ENCODE peak calls at places on chromosomes 12 and 14, in four cellular contexts. A is sigmoid colon, S is fibroblast of pulmonary artery, G is RWPE1. Z is an unnamed sample.

GRCh38 chr14:92726135-92726932 is 22.1 kb downstream of the LGMN start:
- DNase-seq in G (peak), S (peak), A (peak), Z (no peak)

GRCh38 chr14:20503905-20504304 is 1.4 kb upstream of the RNASE10 start:
- DNase-seq in A (no peak), S (no peak), G (no peak), Z (no peak)

GRCh38 chr12:979355-979754 is 11.7 kb upstream of the ERC1 start:
- DNase-seq in S (no peak), A (no peak), G (no peak), Z (no peak)

GRCh38 chr12:4817813-4818212 is 91.9 kb upstream of the KCNA1 start:
- DNase-seq in S (no peak), G (no peak), A (no peak), Z (no peak)

GRCh38 chr14:94384342-94384741 is 4.1 kb downstream of the SERPINA1 start:
- DNase-seq in G (no peak), S (no peak), A (peak), Z (no peak)

GRCh38 chr12:111174283-111175108 is 194.4 kb downstream of the PHETA1 start:
- DNase-seq in S (no peak), G (peak), A (no peak), Z (no peak)

GRCh38 chr14:103294091-103294490 is 39.9 kb upstream of the EIF5 start:
- DNase-seq in G (no peak), S (no peak), A (peak), Z (no peak)

GRCh38 chr12:45651029-45651428 is 78.5 kb upstream of the ARID2 start:
- DNase-seq in G (no peak), A (no peak), S (no peak), Z (no peak)

GRCh38 chr12:26878661-26879119 is 45.7 kb upstream of the ITPR2 start:
- DNase-seq in G (no peak), S (peak), A (peak), Z (no peak)

GRCh38 chr14:91410781-91411536 is 6.7 kb downstream of the CCDC88C start:
- DNase-seq in S (no peak), A (peak), G (no peak), Z (no peak)

GRCh38 chr12:119593578-119594398 is at the start of gene TMEM233:
- DNase-seq in A (no peak), G (no peak), S (no peak), Z (no peak)

GRCh38 chr12:78209851-78210493 is 379.3 kb downstream of the NAV3 start:
- DNase-seq in G (no peak), A (no peak), S (no peak), Z (no peak)

GRCh38 chr12:51976376-51977160 is 25.1 kb downstream of the ACVR1B start:
- DNase-seq in A (no peak), G (no peak), S (peak), Z (no peak)

GRCh38 chr14:85058170-85058569 is 471.8 kb upstream of the FLRT2 start:
- DNase-seq in S (peak), A (no peak), G (no peak), Z (no peak)

GRCh38 chr14:99267871-99268775 is 3.9 kb downstream of the BCL11B start:
- DNase-seq in G (no peak), S (no peak), A (no peak), Z (no peak)

GRCh38 chr12:131065801-131066200 is 112.1 kb downstream of the ADGRD1 start:
- DNase-seq in A (no peak), G (no peak), S (no peak), Z (no peak)

GRCh38 chr14:21039059-21039422 is 3.1 kb upstream of the RNASE7 start:
- DNase-seq in S (peak), G (no peak), A (peak), Z (no peak)

GRCh38 chr14:68234101-68234905 is 414.7 kb downstream of the RAD51B start:
- DNase-seq in G (no peak), A (no peak), S (no peak), Z (no peak)

GRCh38 chr12:228846-229200 is 14.9 kb upstream of the SLC6A12 start:
- DNase-seq in A (no peak), G (no peak), S (no peak), Z (no peak)

GRCh38 chr14:20468773-20469241 is 399 bp upstream of the PNP start:
- DNase-seq in A (no peak), S (no peak), G (peak), Z (no peak)

GRCh38 chr12:93571360-93571853 is 1.1 kb upstream of the SOCS2 start:
- DNase-seq in G (peak), S (peak), A (peak), Z (peak)

GRCh38 chr14:29528889-29529288 is 398.8 kb downstream of the PRKD1 start:
- DNase-seq in S (no peak), A (no peak), G (no peak), Z (no peak)

GRCh38 chr12:111715242-111715641 is 29.4 kb downstream of the ACAD10 start:
- DNase-seq in A (no peak), S (no peak), G (no peak), Z (no peak)

GRCh38 chr14:54574528-54574927 is 7.6 kb downstream of the SAMD4A start:
- DNase-seq in G (no peak), S (no peak), A (no peak), Z (no peak)

GRCh38 chr12:59891180-59891579 is 295.4 kb downstream of the SLC16A7 start:
- DNase-seq in S (no peak), A (no peak), G (no peak), Z (no peak)

GRCh38 chr14:93007225-93007997 is 84.5 kb downstream of the CHGA start:
- DNase-seq in G (peak), A (peak), S (peak), Z (no peak)

GRCh38 chr12:97093187-97093683 is 186.2 kb downstream of the NEDD1 start:
- DNase-seq in G (no peak), S (no peak), A (no peak), Z (no peak)

GRCh38 chr12:47977046-47977771 is 13.8 kb downstream of the TMEM106C start:
- DNase-seq in G (peak), A (no peak), S (no peak), Z (no peak)

GRCh38 chr14:21185506-21185905 is 29.6 kb upstream of the OR5AU1 start:
- DNase-seq in A (no peak), S (peak), G (no peak), Z (no peak)

GRCh38 chr12:45427042-45427441 is 211.1 kb downstream of the ANO6 start:
- DNase-seq in G (no peak), A (no peak), S (no peak), Z (no peak)

GRCh38 chr12:120413901-120414695 is 23.8 kb upstream of the COX6A1 start:
- DNase-seq in G (no peak), S (no peak), A (no peak), Z (no peak)

GRCh38 chr12:124509300-124509675 is 58.1 kb downstream of the NCOR2 start:
- DNase-seq in G (no peak), A (no peak), S (no peak), Z (no peak)

GRCh38 chr12:124511259-124511985 is 56.0 kb downstream of the NCOR2 start:
- DNase-seq in A (no peak), S (no peak), G (no peak), Z (no peak)

GRCh38 chr12:124509676-124510300 is 57.6 kb downstream of the NCOR2 start:
- DNase-seq in G (peak), S (peak), A (peak), Z (no peak)

GRCh38 chr12:124508323-124509096 is 58.9 kb downstream of the NCOR2 start:
- DNase-seq in G (no peak), S (no peak), A (peak), Z (no peak)

GRCh38 chr12:124510301-124510970 is 57.0 kb downstream of the NCOR2 start:
- DNase-seq in A (no peak), S (no peak), G (no peak), Z (no peak)
- TF ChIP-seq CTCF in A (no peak), S (no peak), G (peak), Z (no peak)

DNA sequence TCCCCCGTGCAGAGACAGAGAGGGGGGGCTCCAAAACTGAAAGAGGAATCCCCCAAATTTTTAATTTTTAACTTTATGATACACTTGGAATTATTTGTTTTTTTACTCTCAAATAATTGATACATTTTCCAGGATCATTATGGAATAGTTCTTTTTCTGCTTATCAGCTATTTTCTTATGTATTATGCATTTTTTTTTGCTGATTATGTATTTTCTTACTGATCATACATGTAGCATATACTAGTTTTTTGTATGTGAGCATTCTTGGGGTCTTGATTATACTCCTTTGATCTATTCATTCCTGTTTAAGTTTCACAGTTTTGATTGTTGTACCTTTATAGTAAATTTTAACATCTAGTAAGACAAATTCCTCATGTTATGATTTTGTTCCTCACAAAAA is 55.5 kb upstream of the LDHB start:
- DNase-seq in G (no peak), A (no peak), S (no peak), Z (no peak)
- TF ChIP-seq CTCF in G (no peak), A (no peak), S (no peak), Z (no peak)

GRCh38 chr12:130049666-130050065 is 112.6 kb upstream of the FZD10 start:
- DNase-seq in A (no peak), S (no peak), G (no peak), Z (no peak)
- TF ChIP-seq CTCF in A (no peak), S (no peak), G (no peak), Z (no peak)

GRCh38 chr14:80927385-80927989 is 14.1 kb downstream of the CEP128 start:
- DNase-seq in G (no peak), S (no peak), A (no peak), Z (no peak)
- TF ChIP-seq CTCF in G (no peak), S (no peak), A (no peak), Z (peak)

DNA sequence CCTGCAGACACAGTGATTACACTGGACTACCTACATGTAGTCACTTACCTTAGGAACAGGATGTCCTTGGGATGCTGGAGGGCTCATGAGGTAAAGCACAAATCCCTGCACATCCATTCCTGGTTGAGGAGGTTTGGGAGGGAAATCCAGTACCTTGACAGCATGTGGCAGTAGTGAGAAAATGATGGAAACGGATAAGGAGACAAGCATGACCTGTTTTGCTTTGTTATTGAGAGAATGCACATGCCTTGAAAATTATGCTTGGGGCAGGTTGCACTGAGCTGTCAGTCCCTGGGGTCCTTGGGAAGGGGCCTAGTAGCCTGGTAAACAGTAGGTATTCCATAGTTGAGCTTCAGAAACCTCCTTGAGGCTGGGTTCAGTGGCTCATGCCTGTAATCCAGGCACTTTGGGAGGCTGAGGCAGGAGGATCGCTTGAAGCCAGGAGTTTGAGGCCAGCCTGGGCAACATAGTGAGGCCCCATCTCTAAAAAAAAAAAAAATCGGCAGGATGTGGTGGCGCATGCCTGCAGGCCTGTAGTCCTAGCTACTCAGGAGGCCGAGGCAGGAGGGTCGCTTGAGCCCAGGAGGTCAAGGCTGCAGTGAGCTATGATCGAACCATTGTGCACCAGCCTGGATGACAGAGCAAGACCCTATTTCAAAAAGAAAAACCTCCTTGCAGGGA is 2.0 kb upstream of the SLC25A29 start:
- DNase-seq in A (no peak), S (no peak), G (no peak), Z (no peak)
- TF ChIP-seq CTCF in A (no peak), S (no peak), G (no peak), Z (no peak)

DNA sequence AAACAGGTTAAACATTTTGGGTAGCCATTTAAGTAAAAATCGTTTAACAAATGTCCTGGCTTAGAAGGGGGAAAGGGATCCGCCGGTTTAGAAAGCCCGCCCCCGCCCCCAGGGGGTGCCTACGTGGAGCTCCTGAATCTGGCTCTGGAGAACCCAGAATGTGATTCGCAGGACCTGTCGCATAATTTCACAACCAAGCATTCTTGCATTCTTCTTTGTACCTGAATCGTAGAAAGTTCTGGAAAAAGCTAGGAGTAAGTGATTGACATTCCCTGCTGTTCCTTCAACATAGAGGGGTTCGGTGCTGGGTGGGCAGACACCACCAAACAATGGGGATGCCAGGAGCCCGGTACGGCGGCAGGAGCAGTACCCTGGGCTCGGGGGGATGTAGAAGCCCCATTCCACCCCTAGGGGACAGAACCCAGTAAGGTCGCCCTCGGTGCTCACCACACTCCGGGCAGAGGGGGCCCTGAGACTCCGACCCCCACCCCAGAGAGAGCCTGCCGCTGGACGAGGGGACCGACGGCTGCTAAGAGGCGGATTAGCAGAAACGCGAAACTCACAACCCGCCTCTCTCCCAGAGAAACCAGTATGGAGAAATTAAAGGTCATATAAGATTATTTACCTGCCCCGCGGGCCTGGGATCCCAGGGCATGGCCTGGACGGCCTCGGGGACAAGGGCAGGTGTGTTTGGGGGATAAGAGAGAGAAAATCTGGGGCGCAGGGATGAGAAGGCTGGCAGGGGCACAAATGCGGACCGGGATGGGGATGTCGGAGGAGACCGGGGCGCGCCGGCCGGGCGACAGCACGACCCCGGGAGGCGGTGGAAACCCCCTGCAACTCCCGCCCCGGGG is 547 bp downstream of the CSRP2 start:
- DNase-seq in S (peak), A (no peak), G (peak), Z (peak)
- TF ChIP-seq CTCF in S (peak), A (no peak), G (no peak), Z (peak)

DNA sequence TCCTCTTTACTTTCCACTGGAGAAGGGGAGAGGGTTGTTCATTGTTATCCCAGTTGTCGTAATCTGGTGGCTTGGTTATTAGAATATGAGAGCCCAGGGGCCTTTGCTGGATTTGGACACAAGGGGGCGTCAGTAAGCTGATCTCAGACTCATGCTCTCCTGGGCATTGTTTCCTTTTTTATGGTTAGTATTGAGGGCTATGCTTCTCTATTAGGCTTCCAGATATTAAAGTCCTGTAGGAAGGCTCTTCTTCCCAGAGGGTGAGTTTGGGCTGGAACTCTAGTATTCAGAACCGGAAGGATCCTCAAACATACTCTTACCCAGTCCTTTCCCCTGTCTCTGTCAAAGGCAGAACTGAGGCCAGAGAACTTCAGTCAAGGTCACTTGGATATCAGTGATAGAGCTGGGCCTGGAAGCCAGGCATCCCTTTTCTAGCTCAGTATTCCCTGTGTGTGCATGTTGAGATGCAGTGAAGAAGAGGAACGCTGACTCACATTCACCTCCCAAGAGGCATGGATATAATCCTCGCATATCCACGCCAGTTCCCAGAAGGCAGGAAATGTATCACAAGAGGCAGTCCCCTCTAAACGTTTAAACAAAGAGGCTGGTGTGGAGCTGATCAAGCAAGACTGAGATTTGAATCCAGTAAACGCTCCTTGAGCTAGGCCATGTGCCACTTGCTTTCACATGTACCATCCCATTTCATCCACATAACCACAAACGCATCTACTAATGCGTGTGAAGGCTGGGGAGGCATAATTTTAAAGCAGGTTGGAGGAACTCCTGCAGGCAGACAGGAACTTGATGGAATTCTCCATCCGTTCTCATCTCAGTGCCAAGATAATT is 41.6 kb downstream of the UBE3B start:
- DNase-seq in A (peak), S (peak), G (peak), Z (peak)
- TF ChIP-seq CTCF in A (peak), S (peak), G (peak), Z (peak)

Z was measured in progenitor cell of endocrine pancreas.